ENCODE peak calls at places on chromosomes 5 and 9, in seven cellular contexts. One of them, this sample, is unnamed.

GRCh38 chr9:115939065-115939765 is 214.4 kb upstream of the PAPPA start:
- DNase-seq in left ventricle myocardium superior: no peak
- DNase-seq in stimulated activated CD4-positive, alpha-beta T cell treated with anti-CD3 and anti-CD28 coated beads, Interleukin-1b, Interleukin-23, amount 100 ng/mL, for 24 hours: no peak
- DNase-seq in stimulated activated CD8-positive, alpha-beta memory T cell treated with anti-CD3 and anti-CD28 coated beads, Interleukin-4, amount 100 ng/mL, for 1 hour: no peak
- DNase-seq in activated T-cell treated with anti-CD3 and anti-CD28 coated beads for 24 hours: no peak
- DNase-seq in lower leg skin: no peak
- DNase-seq in activated CD8-positive, alpha-beta memory T cell treated with anti-CD3 and anti-CD28 coated beads for 48 hours: no peak
- DNase-seq in this sample: no peak

GRCh38 chr5:59798862-59799667 is 94.5 kb downstream of the PDE4D start:
- DNase-seq in left ventricle myocardium superior: no peak
- DNase-seq in stimulated activated CD4-positive, alpha-beta T cell treated with anti-CD3 and anti-CD28 coated beads, Interleukin-1b, Interleukin-23, amount 100 ng/mL, for 24 hours: no peak
- DNase-seq in stimulated activated CD8-positive, alpha-beta memory T cell treated with anti-CD3 and anti-CD28 coated beads, Interleukin-4, amount 100 ng/mL, for 1 hour: no peak
- DNase-seq in activated T-cell treated with anti-CD3 and anti-CD28 coated beads for 24 hours: no peak
- DNase-seq in lower leg skin: no peak
- DNase-seq in activated CD8-positive, alpha-beta memory T cell treated with anti-CD3 and anti-CD28 coated beads for 48 hours: no peak
- DNase-seq in this sample: no peak

GRCh38 chr5:102666164-102666951 is 88.7 kb upstream of the PAM start:
- DNase-seq in left ventricle myocardium superior: no peak
- DNase-seq in stimulated activated CD4-positive, alpha-beta T cell treated with anti-CD3 and anti-CD28 coated beads, Interleukin-1b, Interleukin-23, amount 100 ng/mL, for 24 hours: no peak
- DNase-seq in stimulated activated CD8-positive, alpha-beta memory T cell treated with anti-CD3 and anti-CD28 coated beads, Interleukin-4, amount 100 ng/mL, for 1 hour: no peak
- DNase-seq in activated T-cell treated with anti-CD3 and anti-CD28 coated beads for 24 hours: no peak
- DNase-seq in lower leg skin: no peak
- DNase-seq in activated CD8-positive, alpha-beta memory T cell treated with anti-CD3 and anti-CD28 coated beads for 48 hours: no peak
- DNase-seq in this sample: no peak

GRCh38 chr5:68148096-68148495 is 67.5 kb upstream of the PIK3R1 start:
- DNase-seq in left ventricle myocardium superior: no peak
- DNase-seq in stimulated activated CD4-positive, alpha-beta T cell treated with anti-CD3 and anti-CD28 coated beads, Interleukin-1b, Interleukin-23, amount 100 ng/mL, for 24 hours: no peak
- DNase-seq in stimulated activated CD8-positive, alpha-beta memory T cell treated with anti-CD3 and anti-CD28 coated beads, Interleukin-4, amount 100 ng/mL, for 1 hour: no peak
- DNase-seq in activated T-cell treated with anti-CD3 and anti-CD28 coated beads for 24 hours: no peak
- DNase-seq in lower leg skin: no peak
- DNase-seq in activated CD8-positive, alpha-beta memory T cell treated with anti-CD3 and anti-CD28 coated beads for 48 hours: no peak
- DNase-seq in this sample: no peak

GRCh38 chr5:177495243-177496060 is 2.0 kb downstream of the PDLIM7 start:
- DNase-seq in left ventricle myocardium superior: peak; percentile 71
- DNase-seq in stimulated activated CD4-positive, alpha-beta T cell treated with anti-CD3 and anti-CD28 coated beads, Interleukin-1b, Interleukin-23, amount 100 ng/mL, for 24 hours: no peak
- DNase-seq in stimulated activated CD8-positive, alpha-beta memory T cell treated with anti-CD3 and anti-CD28 coated beads, Interleukin-4, amount 100 ng/mL, for 1 hour: no peak
- DNase-seq in activated T-cell treated with anti-CD3 and anti-CD28 coated beads for 24 hours: no peak
- DNase-seq in lower leg skin: no peak
- DNase-seq in activated CD8-positive, alpha-beta memory T cell treated with anti-CD3 and anti-CD28 coated beads for 48 hours: no peak
- DNase-seq in this sample: no peak

GRCh38 chr5:172444626-172445365 is 9.5 kb downstream of the SH3PXD2B start:
- DNase-seq in left ventricle myocardium superior: no peak
- DNase-seq in stimulated activated CD4-positive, alpha-beta T cell treated with anti-CD3 and anti-CD28 coated beads, Interleukin-1b, Interleukin-23, amount 100 ng/mL, for 24 hours: no peak
- DNase-seq in stimulated activated CD8-positive, alpha-beta memory T cell treated with anti-CD3 and anti-CD28 coated beads, Interleukin-4, amount 100 ng/mL, for 1 hour: no peak
- DNase-seq in activated T-cell treated with anti-CD3 and anti-CD28 coated beads for 24 hours: no peak
- DNase-seq in lower leg skin: no peak
- DNase-seq in activated CD8-positive, alpha-beta memory T cell treated with anti-CD3 and anti-CD28 coated beads for 48 hours: no peak
- DNase-seq in this sample: no peak

GRCh38 chr5:180161420-180162303 is 47.3 kb downstream of the RASGEF1C start:
- DNase-seq in left ventricle myocardium superior: no peak
- DNase-seq in stimulated activated CD4-positive, alpha-beta T cell treated with anti-CD3 and anti-CD28 coated beads, Interleukin-1b, Interleukin-23, amount 100 ng/mL, for 24 hours: no peak
- DNase-seq in stimulated activated CD8-positive, alpha-beta memory T cell treated with anti-CD3 and anti-CD28 coated beads, Interleukin-4, amount 100 ng/mL, for 1 hour: no peak
- DNase-seq in activated T-cell treated with anti-CD3 and anti-CD28 coated beads for 24 hours: no peak
- DNase-seq in lower leg skin: no peak
- DNase-seq in activated CD8-positive, alpha-beta memory T cell treated with anti-CD3 and anti-CD28 coated beads for 48 hours: no peak
- DNase-seq in this sample: no peak

GRCh38 chr9:88814521-88815101 is 176.7 kb upstream of the S1PR3 start:
- DNase-seq in left ventricle myocardium superior: peak; percentile 85
- DNase-seq in stimulated activated CD4-positive, alpha-beta T cell treated with anti-CD3 and anti-CD28 coated beads, Interleukin-1b, Interleukin-23, amount 100 ng/mL, for 24 hours: no peak
- DNase-seq in stimulated activated CD8-positive, alpha-beta memory T cell treated with anti-CD3 and anti-CD28 coated beads, Interleukin-4, amount 100 ng/mL, for 1 hour: no peak
- DNase-seq in activated T-cell treated with anti-CD3 and anti-CD28 coated beads for 24 hours: no peak
- DNase-seq in lower leg skin: peak; percentile 19
- DNase-seq in activated CD8-positive, alpha-beta memory T cell treated with anti-CD3 and anti-CD28 coated beads for 48 hours: no peak
- DNase-seq in this sample: no peak

GRCh38 chr5:82987188-82987587 is 90.0 kb downstream of the TMEM167A start:
- DNase-seq in left ventricle myocardium superior: no peak
- DNase-seq in stimulated activated CD4-positive, alpha-beta T cell treated with anti-CD3 and anti-CD28 coated beads, Interleukin-1b, Interleukin-23, amount 100 ng/mL, for 24 hours: no peak
- DNase-seq in stimulated activated CD8-positive, alpha-beta memory T cell treated with anti-CD3 and anti-CD28 coated beads, Interleukin-4, amount 100 ng/mL, for 1 hour: no peak
- DNase-seq in activated T-cell treated with anti-CD3 and anti-CD28 coated beads for 24 hours: no peak
- DNase-seq in lower leg skin: no peak
- DNase-seq in activated CD8-positive, alpha-beta memory T cell treated with anti-CD3 and anti-CD28 coated beads for 48 hours: no peak
- DNase-seq in this sample: no peak

GRCh38 chr5:124996764-124997077 is 250.3 kb upstream of the ZNF608 start:
- DNase-seq in left ventricle myocardium superior: no peak
- DNase-seq in stimulated activated CD4-positive, alpha-beta T cell treated with anti-CD3 and anti-CD28 coated beads, Interleukin-1b, Interleukin-23, amount 100 ng/mL, for 24 hours: no peak
- DNase-seq in stimulated activated CD8-positive, alpha-beta memory T cell treated with anti-CD3 and anti-CD28 coated beads, Interleukin-4, amount 100 ng/mL, for 1 hour: no peak
- DNase-seq in activated T-cell treated with anti-CD3 and anti-CD28 coated beads for 24 hours: no peak
- DNase-seq in lower leg skin: no peak
- DNase-seq in activated CD8-positive, alpha-beta memory T cell treated with anti-CD3 and anti-CD28 coated beads for 48 hours: no peak
- DNase-seq in this sample: no peak

GRCh38 chr5:169431386-169431785 is 130.4 kb upstream of the SLIT3 start:
- DNase-seq in left ventricle myocardium superior: no peak
- DNase-seq in stimulated activated CD4-positive, alpha-beta T cell treated with anti-CD3 and anti-CD28 coated beads, Interleukin-1b, Interleukin-23, amount 100 ng/mL, for 24 hours: no peak
- DNase-seq in stimulated activated CD8-positive, alpha-beta memory T cell treated with anti-CD3 and anti-CD28 coated beads, Interleukin-4, amount 100 ng/mL, for 1 hour: no peak
- DNase-seq in activated T-cell treated with anti-CD3 and anti-CD28 coated beads for 24 hours: no peak
- DNase-seq in lower leg skin: no peak
- DNase-seq in activated CD8-positive, alpha-beta memory T cell treated with anti-CD3 and anti-CD28 coated beads for 48 hours: no peak
- DNase-seq in this sample: no peak

GRCh38 chr9:108444400-108445358 is 411.1 kb downstream of the ACTL7B start:
- DNase-seq in left ventricle myocardium superior: no peak
- DNase-seq in stimulated activated CD4-positive, alpha-beta T cell treated with anti-CD3 and anti-CD28 coated beads, Interleukin-1b, Interleukin-23, amount 100 ng/mL, for 24 hours: no peak
- DNase-seq in stimulated activated CD8-positive, alpha-beta memory T cell treated with anti-CD3 and anti-CD28 coated beads, Interleukin-4, amount 100 ng/mL, for 1 hour: no peak
- DNase-seq in activated T-cell treated with anti-CD3 and anti-CD28 coated beads for 24 hours: no peak
- DNase-seq in lower leg skin: peak; percentile 63
- DNase-seq in activated CD8-positive, alpha-beta memory T cell treated with anti-CD3 and anti-CD28 coated beads for 48 hours: no peak
- DNase-seq in this sample: no peak

GRCh38 chr5:127235136-127235535 is 55.5 kb upstream of the MEGF10 start:
- DNase-seq in left ventricle myocardium superior: no peak
- DNase-seq in stimulated activated CD4-positive, alpha-beta T cell treated with anti-CD3 and anti-CD28 coated beads, Interleukin-1b, Interleukin-23, amount 100 ng/mL, for 24 hours: no peak
- DNase-seq in stimulated activated CD8-positive, alpha-beta memory T cell treated with anti-CD3 and anti-CD28 coated beads, Interleukin-4, amount 100 ng/mL, for 1 hour: no peak
- DNase-seq in activated T-cell treated with anti-CD3 and anti-CD28 coated beads for 24 hours: no peak
- DNase-seq in lower leg skin: no peak
- DNase-seq in activated CD8-positive, alpha-beta memory T cell treated with anti-CD3 and anti-CD28 coated beads for 48 hours: no peak
- DNase-seq in this sample: no peak

GRCh38 chr5:86795659-86796058 is 177.9 kb downstream of the COX7C start:
- DNase-seq in left ventricle myocardium superior: no peak
- DNase-seq in stimulated activated CD4-positive, alpha-beta T cell treated with anti-CD3 and anti-CD28 coated beads, Interleukin-1b, Interleukin-23, amount 100 ng/mL, for 24 hours: no peak
- DNase-seq in stimulated activated CD8-positive, alpha-beta memory T cell treated with anti-CD3 and anti-CD28 coated beads, Interleukin-4, amount 100 ng/mL, for 1 hour: no peak
- DNase-seq in activated T-cell treated with anti-CD3 and anti-CD28 coated beads for 24 hours: no peak
- DNase-seq in lower leg skin: no peak
- DNase-seq in activated CD8-positive, alpha-beta memory T cell treated with anti-CD3 and anti-CD28 coated beads for 48 hours: no peak
- DNase-seq in this sample: no peak

GRCh38 chr5:56414056-56414455 is 180.9 kb upstream of the ANKRD55 start:
- DNase-seq in left ventricle myocardium superior: no peak
- DNase-seq in stimulated activated CD4-positive, alpha-beta T cell treated with anti-CD3 and anti-CD28 coated beads, Interleukin-1b, Interleukin-23, amount 100 ng/mL, for 24 hours: no peak
- DNase-seq in stimulated activated CD8-positive, alpha-beta memory T cell treated with anti-CD3 and anti-CD28 coated beads, Interleukin-4, amount 100 ng/mL, for 1 hour: no peak
- DNase-seq in activated T-cell treated with anti-CD3 and anti-CD28 coated beads for 24 hours: no peak
- DNase-seq in lower leg skin: no peak
- DNase-seq in activated CD8-positive, alpha-beta memory T cell treated with anti-CD3 and anti-CD28 coated beads for 48 hours: no peak
- DNase-seq in this sample: no peak

GRCh38 chr5:116789522-116789921 is 214.9 kb upstream of the SEMA6A start:
- DNase-seq in left ventricle myocardium superior: no peak
- DNase-seq in stimulated activated CD4-positive, alpha-beta T cell treated with anti-CD3 and anti-CD28 coated beads, Interleukin-1b, Interleukin-23, amount 100 ng/mL, for 24 hours: no peak
- DNase-seq in stimulated activated CD8-positive, alpha-beta memory T cell treated with anti-CD3 and anti-CD28 coated beads, Interleukin-4, amount 100 ng/mL, for 1 hour: no peak
- DNase-seq in activated T-cell treated with anti-CD3 and anti-CD28 coated beads for 24 hours: no peak
- DNase-seq in lower leg skin: no peak
- DNase-seq in activated CD8-positive, alpha-beta memory T cell treated with anti-CD3 and anti-CD28 coated beads for 48 hours: no peak
- DNase-seq in this sample: no peak

This sample was measured in esophagus squamous epithelium.